ENCODE peak calls at places on chromosomes 6 and 20, in four cellular contexts. K is body of pancreas; Q is naive thymus-derived CD4-positive, alpha-beta T cell; I is PC-9. V is an unnamed sample.

GRCh38 chr6:132161283-132161682 is 210.1 kb upstream of the CCN2 start:
- DNase-seq in K (no peak), Q (no peak), I (peak; percentile 1), V (no peak)

GRCh38 chr6:35317483-35318199 is 20.0 kb downstream of the DEF6 start:
- DNase-seq in Q (no peak), I (no peak), K (no peak), V (no peak)

GRCh38 chr6:84688187-84688878 is 76.1 kb downstream of the TBX18 start:
- DNase-seq in Q (no peak), K (no peak), I (no peak), V (no peak)

GRCh38 chr6:144013486-144013909 is 5.4 kb upstream of the PLAGL1 start:
- DNase-seq in Q (peak; percentile 58), K (peak; percentile 81), I (peak; percentile 62), V (peak; percentile 85)

GRCh38 chr20:64080813-64081619 is 1.1 kb downstream of the OPRL1 start:
- DNase-seq in Q (no peak), K (no peak), I (no peak), V (no peak)

GRCh38 chr6:33622456-33623431 is 1.6 kb downstream of the ITPR3 start:
- DNase-seq in I (peak; percentile 55), K (no peak), Q (no peak), V (peak; percentile 82)

GRCh38 chr6:159691133-159691962 is 1.7 kb downstream of the SOD2 start:
- DNase-seq in K (no peak), Q (peak; percentile 57), I (no peak), V (no peak)

GRCh38 chr6:105911106-105911629 is 175.0 kb upstream of the PRDM1 start:
- DNase-seq in Q (no peak), K (peak; percentile 24), I (no peak), V (no peak)

GRCh38 chr6:107917468-107918375 is 40.3 kb downstream of the SEC63 start:
- DNase-seq in I (no peak), K (no peak), Q (no peak), V (no peak)

GRCh38 chr6:72554203-72554564 is 67.7 kb upstream of the KCNQ5 start:
- DNase-seq in K (no peak), Q (no peak), I (no peak), V (no peak)

GRCh38 chr6:19669206-19669605 is 168.0 kb upstream of the ID4 start:
- DNase-seq in Q (no peak), I (peak; percentile 12), K (peak; percentile 37), V (no peak)

GRCh38 chr20:62716198-62716940 is 7.7 kb downstream of the NTSR1 start:
- DNase-seq in Q (peak; percentile 38), I (no peak), K (no peak), V (no peak)

GRCh38 chr6:31558631-31559500 is 11.5 kb downstream of the NFKBIL1 start:
- DNase-seq in K (no peak), Q (peak; percentile 53), I (no peak), V (peak; percentile 74)

GRCh38 chr6:105184921-105185320 is 5.1 kb upstream of the POPDC3 start:
- DNase-seq in Q (no peak), K (no peak), I (no peak), V (no peak)

GRCh38 chr6:157230971-157231370 is 92.3 kb downstream of the TMEM242 start:
- DNase-seq in K (no peak), Q (no peak), I (no peak), V (peak; percentile 40)

GRCh38 chr6:162471842-162472241 is 255.7 kb downstream of the PRKN start:
- DNase-seq in Q (no peak), I (no peak), K (no peak), V (no peak)

GRCh38 chr20:45995213-45996097 is 13.3 kb upstream of the MMP9 start:
- DNase-seq in I (peak; percentile 48), K (no peak), Q (no peak), V (no peak)

GRCh38 chr6:109690373-109690739 is 646 bp downstream of the AK9 start:
- DNase-seq in Q (peak; percentile 49), I (peak; percentile 61), K (peak; percentile 74), V (peak; percentile 89)

GRCh38 chr6:6976193-6976592 is 131.6 kb upstream of the RREB1 start:
- DNase-seq in Q (no peak), I (no peak), K (no peak), V (no peak)

GRCh38 chr6:169024047-169024660 is 229.5 kb downstream of the THBS2 start:
- DNase-seq in Q (no peak), I (no peak), K (no peak), V (peak; percentile 54)

GRCh38 chr6:157885211-157885788 is 62.3 kb downstream of the SNX9 start:
- DNase-seq in Q (peak; percentile 74), I (no peak), K (no peak), V (no peak)

GRCh38 chr20:953742-954141 is 37.6 kb upstream of the ANGPT4 start:
- DNase-seq in K (no peak), Q (no peak), I (no peak), V (no peak)

GRCh38 chr6:157946865-157947532 is 34.7 kb upstream of the SYNJ2 start:
- DNase-seq in I (no peak), Q (peak; percentile 33), K (no peak), V (no peak)

GRCh38 chr6:149963462-149964242 is at the start of gene ULBP1:
- DNase-seq in I (peak; percentile 75), K (peak; percentile 50), Q (peak; percentile 61), V (peak; percentile 93)

GRCh38 chr20:3431109-3431508 is 23.6 kb upstream of the DNAAF9 start:
- DNase-seq in K (no peak), Q (no peak), I (no peak), V (no peak)

GRCh38 chr20:63079971-63080370 is 73.2 kb upstream of the BHLHE23 start:
- DNase-seq in I (no peak), Q (no peak), K (peak; percentile 1), V (peak; percentile 26)

GRCh38 chr20:50916934-50917333 is 14.3 kb downstream of the ADNP start:
- DNase-seq in Q (no peak), K (no peak), I (no peak), V (no peak)
- H3K27ac ChIP-seq in Q (no peak overlapping the region), K (no peak overlapping the region), I (no peak overlapping the region), V (no peak overlapping the region)

DNA sequence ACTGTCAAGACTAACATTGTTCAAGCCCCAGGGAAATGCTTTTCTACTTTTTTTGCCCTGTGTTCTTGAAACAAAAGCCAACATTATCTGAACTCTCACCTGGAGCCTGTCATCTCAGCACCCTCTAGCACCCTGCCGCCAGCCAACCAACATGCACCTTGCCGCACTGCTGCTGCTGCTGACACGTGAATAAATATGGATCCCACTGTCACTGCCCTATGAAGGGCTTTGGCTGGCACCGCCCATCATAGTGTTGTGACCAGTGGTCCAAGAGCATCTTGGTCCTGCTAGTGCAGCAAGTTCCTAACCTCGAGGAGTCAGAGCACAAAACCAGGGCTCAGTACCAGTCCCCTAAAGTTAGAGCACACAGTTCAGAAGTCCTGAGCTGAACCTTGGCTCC is 41.6 kb downstream of the CENPW start:
- DNase-seq in I (no peak), Q (no peak), K (no peak), V (no peak)
- H3K27ac ChIP-seq in I (no peak overlapping the region), Q (no peak overlapping the region), K (no peak overlapping the region), V (no peak overlapping the region)

DNA sequence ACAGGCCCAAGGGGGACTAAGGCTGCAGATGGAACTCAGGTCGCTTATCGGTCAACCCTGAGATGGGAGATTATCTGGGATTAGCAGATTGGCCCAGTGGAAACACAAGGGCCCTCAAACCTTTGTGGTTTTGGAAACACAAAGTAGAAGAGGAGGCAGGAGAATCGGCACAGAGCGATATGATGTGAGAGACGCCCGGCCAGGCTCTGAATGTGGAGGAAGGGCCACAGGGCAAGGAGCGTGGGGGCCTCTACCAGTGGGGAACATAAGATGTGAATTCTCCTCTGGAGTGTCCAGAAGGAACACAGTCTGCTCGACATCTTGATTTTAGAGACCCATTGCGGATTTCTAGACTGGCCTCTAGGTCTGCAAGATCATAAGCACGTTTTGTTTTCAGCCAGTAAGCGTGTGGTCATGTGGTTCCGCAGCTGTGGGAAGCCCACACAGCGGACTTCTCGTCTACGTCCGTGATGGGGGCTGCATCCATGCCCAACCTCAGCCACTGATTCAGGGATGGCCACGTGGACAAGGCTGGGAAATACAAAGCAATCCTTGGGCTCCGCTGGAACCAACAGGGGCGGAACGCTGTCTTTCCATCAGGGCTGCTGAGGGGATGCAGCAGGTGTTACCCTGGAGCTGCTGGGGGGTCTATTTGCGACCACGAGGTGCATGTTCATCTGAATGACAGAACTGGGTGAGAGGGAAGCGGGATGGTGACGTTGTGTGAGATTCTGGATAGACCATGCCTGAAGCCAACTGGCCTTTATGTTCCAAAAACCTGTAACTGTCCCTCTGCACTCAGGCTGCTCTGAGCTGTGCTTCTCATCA is 127.6 kb upstream of the PMEPA1 start:
- DNase-seq in K (no peak), I (no peak), Q (no peak), V (no peak)
- H3K27ac ChIP-seq in K (no peak overlapping the region), I (no peak overlapping the region), Q (no peak overlapping the region), V (no peak overlapping the region)

GRCh38 chr20:36875702-36876472 is at the start of gene TLDC2:
- DNase-seq in Q (no peak), K (no peak), I (no peak), V (no peak)

GRCh38 chr20:36876473-36876833 is 515 bp downstream of the TLDC2 start:
- DNase-seq in Q (no peak), I (no peak), K (no peak), V (no peak)

GRCh38 chr20:36871640-36872570 is 4.0 kb upstream of the TLDC2 start:
- DNase-seq in K (no peak), Q (no peak), I (no peak), V (no peak)

GRCh38 chr20:36873498-36874189 is 2.3 kb upstream of the TLDC2 start:
- DNase-seq in K (no peak), Q (no peak), I (no peak), V (no peak)

GRCh38 chr20:36872857-36873256 is 3.1 kb upstream of the TLDC2 start:
- DNase-seq in Q (no peak), K (no peak), I (no peak), V (no peak)
- H3K27ac ChIP-seq in Q (no peak overlapping the region), K (no peak overlapping the region), I (no peak overlapping the region), V (no peak overlapping the region)